ENCODE peak calls at places on chromosomes 12 and 14, in six cellular contexts. G is trophoblast cell, F is IMR-90, Q is H9, Y is mesenchymal stem cell, O is H1. L is an unnamed sample.

GRCh38 chr12:24820872-24821271 is 128.0 kb downstream of the BCAT1 start:
- DNase-seq in Y (peak), F (peak), Q (no peak), O (no peak), G (no peak), L (no peak)

GRCh38 chr14:50855558-50855957 is 16.3 kb upstream of the ABHD12B start:
- DNase-seq in Y (peak), G (no peak), Q (no peak), F (no peak), O (no peak), L (no peak)

GRCh38 chr12:12319501-12320322 is 30.3 kb downstream of the MANSC1 start:
- DNase-seq in O (no peak), F (no peak), Q (no peak), Y (no peak), G (no peak), L (no peak)

GRCh38 chr12:53560386-53560785 is 53.1 kb upstream of the NPFF start:
- DNase-seq in F (peak), G (no peak), Q (no peak), O (no peak), Y (peak), L (no peak)

GRCh38 chr12:48349471-48349870 is 1.2 kb downstream of the ZNF641 start:
- DNase-seq in Y (peak), F (no peak), G (no peak), O (no peak), Q (no peak), L (no peak)

GRCh38 chr12:52756281-52756960 is 20.7 kb downstream of the KRT76 start:
- DNase-seq in Q (no peak), O (no peak), G (no peak), F (no peak), Y (no peak), L (no peak)

GRCh38 chr14:69848903-69849391 is 30.3 kb upstream of the SMOC1 start:
- DNase-seq in O (no peak), Y (no peak), F (no peak), Q (no peak), G (peak), L (no peak)

GRCh38 chr12:116539361-116539771 is 19.8 kb upstream of the MAP1LC3B2 start:
- DNase-seq in Y (peak), Q (no peak), O (no peak), F (peak), G (no peak), L (no peak)

GRCh38 chr12:45726594-45727300 is 2.8 kb upstream of the ARID2 start:
- DNase-seq in F (peak), G (peak), O (no peak), Y (peak), Q (peak), L (no peak)

GRCh38 chr12:124994435-124994975 is 1.1 kb downstream of the BRI3BP start:
- DNase-seq in G (no peak), F (no peak), Y (no peak), Q (no peak), O (no peak), L (no peak)

GRCh38 chr12:2137707-2138106 is 84.9 kb downstream of the CACNA1C start:
- DNase-seq in Y (no peak), G (no peak), Q (no peak), F (no peak), O (no peak), L (no peak)

GRCh38 chr14:96638041-96638855 is 136.1 kb downstream of the PAPOLA start:
- DNase-seq in F (no peak), Q (no peak), Y (no peak), G (no peak), O (no peak), L (no peak)

GRCh38 chr12:76757694-76758093 is 6.2 kb upstream of the ZDHHC17 start:
- DNase-seq in F (peak), Y (no peak), Q (no peak), O (no peak), G (no peak), L (no peak)

GRCh38 chr12:19288603-19289244 is 150.6 kb upstream of the AEBP2 start:
- DNase-seq in O (no peak), F (peak), Q (no peak), G (no peak), Y (peak), L (peak)

GRCh38 chr12:6096527-6096926 is 27.9 kb downstream of the VWF start:
- DNase-seq in Q (no peak), Y (no peak), G (peak), F (no peak), O (no peak), L (no peak)

GRCh38 chr14:96554315-96554910 is 52.2 kb downstream of the PAPOLA start:
- DNase-seq in Y (no peak), G (no peak), F (no peak), Q (no peak), O (no peak), L (no peak)

GRCh38 chr14:93369393-93370266 is 22.6 kb downstream of the COX8C start:
- DNase-seq in Y (no peak), Q (no peak), F (no peak), O (no peak), G (no peak), L (no peak)

GRCh38 chr12:91877461-91878230 is 268.0 kb downstream of the BTG1 start:
- DNase-seq in F (no peak), Y (no peak), O (no peak), G (no peak), Q (no peak), L (no peak)

GRCh38 chr12:132275110-132275531 is 54.3 kb downstream of the GALNT9 start:
- DNase-seq in Q (peak), G (no peak), F (peak), O (no peak), Y (no peak), L (peak)

GRCh38 chr14:55867726-55868125 is 250.5 kb upstream of the PELI2 start:
- DNase-seq in F (peak), O (no peak), Y (no peak), G (no peak), Q (no peak), L (no peak)

GRCh38 chr14:75125617-75126016 is 1.2 kb downstream of the NEK9 start:
- DNase-seq in O (no peak), G (peak), F (peak), Q (no peak), Y (peak), L (no peak)

GRCh38 chr12:27674989-27675388 is 21.3 kb upstream of the REP15 start:
- DNase-seq in G (no peak), Q (no peak), Y (no peak), F (no peak), O (no peak), L (no peak)

GRCh38 chr14:105294142-105294597 is 6.6 kb downstream of the BRF1 start:
- DNase-seq in Y (peak), G (no peak), O (no peak), Q (no peak), F (peak), L (no peak)

GRCh38 chr14:26820101-26820500 is 222.3 kb upstream of the NOVA1 start:
- DNase-seq in F (no peak), Q (no peak), Y (peak), O (no peak), G (no peak), L (no peak)

GRCh38 chr12:50129297-50129696 is 17.3 kb downstream of the COX14 start:
- DNase-seq in Y (no peak), Q (no peak), F (no peak), G (no peak), O (no peak), L (no peak)
- H4K91ac ChIP-seq in Y (no peak), Q (no peak), F (no peak), G (no peak), O (no peak), L (no peak)

GRCh38 chr12:111420494-111420893 is 14.8 kb downstream of the SH2B3 start:
- DNase-seq in Q (no peak), F (no peak), G (no peak), O (no peak), Y (no peak), L (no peak)
- H4K91ac ChIP-seq in Q (no peak), F (no peak), G (no peak), O (no peak), Y (no peak), L (no peak)

GRCh38 chr12:39935839-39936238 is 170.0 kb downstream of the SLC2A13 start:
- DNase-seq in Y (no peak), O (no peak), Q (no peak), G (no peak), F (no peak), L (no peak)

GRCh38 chr12:39931231-39931630 is 174.7 kb downstream of the SLC2A13 start:
- DNase-seq in F (no peak), G (no peak), O (no peak), Q (no peak), Y (no peak), L (no peak)

GRCh38 chr12:39930066-39930465 is 175.8 kb downstream of the SLC2A13 start:
- DNase-seq in Q (no peak), G (no peak), O (no peak), Y (no peak), F (no peak), L (no peak)

GRCh38 chr12:39935275-39935674 is 170.6 kb downstream of the SLC2A13 start:
- DNase-seq in Q (no peak), Y (peak), G (no peak), O (no peak), F (peak), L (no peak)

DNA sequence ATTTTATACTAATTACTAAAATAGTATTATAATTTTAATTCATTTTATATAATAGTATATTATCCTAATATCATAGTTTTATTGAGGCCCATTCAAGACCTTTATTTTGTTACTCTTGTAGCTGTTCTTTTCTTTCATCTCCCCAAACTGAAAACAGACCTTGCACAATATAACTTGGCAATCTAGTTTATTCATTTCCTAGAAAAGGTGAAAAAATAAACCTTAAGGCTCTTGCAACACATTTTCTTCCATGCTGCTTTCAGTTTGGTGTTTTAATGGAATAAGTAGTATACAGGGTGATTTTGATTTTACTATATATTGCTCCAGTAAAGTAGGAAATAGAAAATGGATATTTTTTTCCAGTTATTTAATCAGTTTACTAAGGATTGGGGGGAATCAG is 174.0 kb downstream of the SLC2A13 start:
- DNase-seq in G (no peak), O (no peak), Y (no peak), Q (no peak), F (no peak), L (no peak)
- H4K91ac ChIP-seq in G (no peak), O (no peak), Y (no peak), Q (no peak), F (no peak), L (no peak)

GRCh38 chr12:122527478-122527944 is 462 bp downstream of the KNTC1 start:
- DNase-seq in O (no peak), F (peak), G (no peak), Q (peak), Y (no peak), L (no peak)

GRCh38 chr12:122523846-122524718 is 2.7 kb downstream of the RSRC2 start:
- DNase-seq in F (peak), Q (no peak), Y (peak), G (no peak), O (no peak), L (no peak)

GRCh38 chr12:122528992-122529391 is 1.9 kb downstream of the KNTC1 start:
- DNase-seq in Q (no peak), O (no peak), G (no peak), F (no peak), Y (no peak), L (no peak)

GRCh38 chr12:122526683-122527477 is at the start of the genes KNTC1 and RSRC2:
- DNase-seq in Y (peak), F (peak), O (peak), G (peak), Q (peak), L (peak)

DNA sequence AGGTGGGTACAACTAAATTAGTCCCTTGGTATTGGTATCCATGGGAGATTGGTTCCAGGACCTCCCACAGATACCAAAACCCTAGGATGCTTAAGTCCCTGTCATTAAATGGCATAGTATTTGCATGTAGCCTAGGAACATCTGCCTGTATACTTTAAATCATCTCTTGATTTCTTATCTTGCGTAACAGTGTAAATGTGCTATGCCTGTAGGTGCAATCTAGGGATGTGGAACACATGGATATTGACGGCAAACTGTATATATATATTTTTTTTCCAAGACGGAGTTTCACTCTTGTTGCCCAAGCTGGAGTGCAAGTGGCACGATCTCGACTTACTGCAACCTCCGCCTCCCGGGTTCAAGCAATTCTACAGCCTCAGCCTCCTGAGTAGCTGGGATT is 1.5 kb downstream of the KNTC1 start:
- DNase-seq in F (no peak), Q (no peak), G (no peak), Y (no peak), O (no peak), L (no peak)
- H4K91ac ChIP-seq in F (no peak), Q (no peak), G (no peak), Y (no peak), O (no peak), L (no peak)